ENCODE peak calls at places on chromosomes 7 and 10, in ten cellular contexts. One of them, this sample, is unnamed.

GRCh38 chr7:6250364-6250833 is 22.0 kb downstream of the CYTH3 start:
- DNase-seq in stimulated activated CD4-positive, alpha-beta T cell treated with anti-CD3 and anti-CD28 coated beads, Interleukin-1b, Interleukin-23, amount 100 ng/mL, for 4 hours: no peak
- DNase-seq in effector memory CD4-positive, alpha-beta T cell: no peak
- DNase-seq in LoVo: no peak
- DNase-seq in Daoy: no peak
- DNase-seq in body of pancreas: no peak
- DNase-seq in tibial nerve: no peak
- DNase-seq in brain microvascular endothelial cell: no peak
- DNase-seq in HTR-8/SVneo: no peak
- DNase-seq in NCI-H2081: no peak
- DNase-seq in this sample: no peak

GRCh38 chr7:76142861-76143260 is 58.8 kb upstream of the SRRM3 start:
- DNase-seq in LoVo: no peak
- DNase-seq in brain microvascular endothelial cell: no peak
- DNase-seq in Daoy: no peak
- DNase-seq in HTR-8/SVneo: no peak
- DNase-seq in effector memory CD4-positive, alpha-beta T cell: no peak
- DNase-seq in tibial nerve: no peak
- DNase-seq in NCI-H2081: no peak
- DNase-seq in stimulated activated CD4-positive, alpha-beta T cell treated with anti-CD3 and anti-CD28 coated beads, Interleukin-1b, Interleukin-23, amount 100 ng/mL, for 4 hours: no peak
- DNase-seq in body of pancreas: no peak
- DNase-seq in this sample: no peak

GRCh38 chr10:88990528-88991160 is at the start of gene FAS:
- DNase-seq in HTR-8/SVneo: peak
- DNase-seq in LoVo: peak
- DNase-seq in tibial nerve: peak
- DNase-seq in body of pancreas: peak
- DNase-seq in Daoy: peak
- DNase-seq in NCI-H2081: no peak
- DNase-seq in effector memory CD4-positive, alpha-beta T cell: peak
- DNase-seq in stimulated activated CD4-positive, alpha-beta T cell treated with anti-CD3 and anti-CD28 coated beads, Interleukin-1b, Interleukin-23, amount 100 ng/mL, for 4 hours: peak
- DNase-seq in brain microvascular endothelial cell: peak
- DNase-seq in this sample: peak

GRCh38 chr7:14752301-14752700 is 150.2 kb downstream of the DGKB start:
- DNase-seq in Daoy: no peak
- DNase-seq in stimulated activated CD4-positive, alpha-beta T cell treated with anti-CD3 and anti-CD28 coated beads, Interleukin-1b, Interleukin-23, amount 100 ng/mL, for 4 hours: no peak
- DNase-seq in tibial nerve: no peak
- DNase-seq in NCI-H2081: peak
- DNase-seq in HTR-8/SVneo: no peak
- DNase-seq in brain microvascular endothelial cell: no peak
- DNase-seq in body of pancreas: no peak
- DNase-seq in LoVo: no peak
- DNase-seq in effector memory CD4-positive, alpha-beta T cell: no peak
- DNase-seq in this sample: no peak

GRCh38 chr7:97390915-97391593 is 273.6 kb downstream of the SDHAF3 start:
- DNase-seq in stimulated activated CD4-positive, alpha-beta T cell treated with anti-CD3 and anti-CD28 coated beads, Interleukin-1b, Interleukin-23, amount 100 ng/mL, for 4 hours: no peak
- DNase-seq in effector memory CD4-positive, alpha-beta T cell: no peak
- DNase-seq in brain microvascular endothelial cell: no peak
- DNase-seq in LoVo: no peak
- DNase-seq in Daoy: peak
- DNase-seq in body of pancreas: no peak
- DNase-seq in NCI-H2081: no peak
- DNase-seq in HTR-8/SVneo: no peak
- DNase-seq in tibial nerve: no peak
- DNase-seq in this sample: no peak

GRCh38 chr10:58512470-58513188 is at the start of gene BICC1:
- DNase-seq in HTR-8/SVneo: peak
- DNase-seq in NCI-H2081: peak
- DNase-seq in Daoy: peak
- DNase-seq in stimulated activated CD4-positive, alpha-beta T cell treated with anti-CD3 and anti-CD28 coated beads, Interleukin-1b, Interleukin-23, amount 100 ng/mL, for 4 hours: no peak
- DNase-seq in LoVo: peak
- DNase-seq in tibial nerve: peak
- DNase-seq in brain microvascular endothelial cell: peak
- DNase-seq in effector memory CD4-positive, alpha-beta T cell: no peak
- DNase-seq in body of pancreas: peak
- DNase-seq in this sample: no peak

GRCh38 chr7:124929467-124930172 is at the start of gene POT1:
- DNase-seq in Daoy: peak
- DNase-seq in HTR-8/SVneo: peak
- DNase-seq in brain microvascular endothelial cell: peak
- DNase-seq in tibial nerve: peak
- DNase-seq in body of pancreas: peak
- DNase-seq in NCI-H2081: peak
- DNase-seq in effector memory CD4-positive, alpha-beta T cell: peak
- DNase-seq in LoVo: peak
- DNase-seq in stimulated activated CD4-positive, alpha-beta T cell treated with anti-CD3 and anti-CD28 coated beads, Interleukin-1b, Interleukin-23, amount 100 ng/mL, for 4 hours: peak
- DNase-seq in this sample: peak

GRCh38 chr7:86818903-86819302 is 175.2 kb downstream of the GRM3 start:
- DNase-seq in body of pancreas: no peak
- DNase-seq in HTR-8/SVneo: no peak
- DNase-seq in stimulated activated CD4-positive, alpha-beta T cell treated with anti-CD3 and anti-CD28 coated beads, Interleukin-1b, Interleukin-23, amount 100 ng/mL, for 4 hours: no peak
- DNase-seq in NCI-H2081: peak
- DNase-seq in tibial nerve: no peak
- DNase-seq in Daoy: no peak
- DNase-seq in LoVo: no peak
- DNase-seq in effector memory CD4-positive, alpha-beta T cell: no peak
- DNase-seq in brain microvascular endothelial cell: no peak
- DNase-seq in this sample: no peak

GRCh38 chr7:28674359-28674782 is 262.1 kb downstream of the CREB5 start:
- DNase-seq in tibial nerve: no peak
- DNase-seq in body of pancreas: no peak
- DNase-seq in brain microvascular endothelial cell: no peak
- DNase-seq in Daoy: peak
- DNase-seq in stimulated activated CD4-positive, alpha-beta T cell treated with anti-CD3 and anti-CD28 coated beads, Interleukin-1b, Interleukin-23, amount 100 ng/mL, for 4 hours: no peak
- DNase-seq in NCI-H2081: no peak
- DNase-seq in LoVo: peak
- DNase-seq in effector memory CD4-positive, alpha-beta T cell: no peak
- DNase-seq in HTR-8/SVneo: no peak
- DNase-seq in this sample: no peak

GRCh38 chr7:107890493-107890961 is 456 bp upstream of the DLD start:
- DNase-seq in stimulated activated CD4-positive, alpha-beta T cell treated with anti-CD3 and anti-CD28 coated beads, Interleukin-1b, Interleukin-23, amount 100 ng/mL, for 4 hours: no peak
- DNase-seq in LoVo: no peak
- DNase-seq in Daoy: no peak
- DNase-seq in HTR-8/SVneo: no peak
- DNase-seq in NCI-H2081: no peak
- DNase-seq in tibial nerve: peak
- DNase-seq in effector memory CD4-positive, alpha-beta T cell: no peak
- DNase-seq in body of pancreas: no peak
- DNase-seq in brain microvascular endothelial cell: no peak
- DNase-seq in this sample: no peak

GRCh38 chr10:114073787-114074186 is 30.1 kb downstream of the ADRB1 start:
- DNase-seq in tibial nerve: no peak
- DNase-seq in Daoy: no peak
- DNase-seq in NCI-H2081: no peak
- DNase-seq in HTR-8/SVneo: no peak
- DNase-seq in effector memory CD4-positive, alpha-beta T cell: no peak
- DNase-seq in stimulated activated CD4-positive, alpha-beta T cell treated with anti-CD3 and anti-CD28 coated beads, Interleukin-1b, Interleukin-23, amount 100 ng/mL, for 4 hours: no peak
- DNase-seq in brain microvascular endothelial cell: no peak
- DNase-seq in body of pancreas: no peak
- DNase-seq in LoVo: no peak
- DNase-seq in this sample: no peak

This sample was measured in activated T-cell treated with anti-CD3 and anti-CD28 coated beads for 4 hours.